ENCODE peak calls at places on chromosomes 12 and 14, in five cellular contexts. V is HCT116, O is A549, U is AG09309, N is brain microvascular endothelial cell. B is an unnamed sample.

GRCh38 chr12:121240484-121241202 is 30.7 kb downstream of the P2RX4 start:
- DNase-seq in V (no peak), O (no peak), U (no peak), N (peak; percentile 25), B (no peak)

GRCh38 chr12:24778486-24779304 is 170.2 kb downstream of the BCAT1 start:
- DNase-seq in V (no peak), O (peak; percentile 5), U (peak; percentile 17), N (peak; percentile 42), B (no peak)

GRCh38 chr12:30828686-30829085 is 73.9 kb upstream of the CAPRIN2 start:
- DNase-seq in V (no peak), O (no peak), U (no peak), N (no peak), B (no peak)

GRCh38 chr12:71045781-71046180 is 112.0 kb downstream of the TSPAN8 start:
- DNase-seq in V (no peak), O (no peak), U (no peak), N (peak; percentile 27), B (no peak)

GRCh38 chr12:42815068-42815467 is 225.5 kb upstream of the PRICKLE1 start:
- DNase-seq in V (no peak), O (no peak), U (no peak), N (no peak), B (no peak)

GRCh38 chr14:99524804-99525698 is 43.8 kb downstream of the CCNK start:
- DNase-seq in V (no peak), O (peak; percentile 64), U (no peak), N (peak; percentile 16), B (peak; percentile 37)

GRCh38 chr12:4526923-4527546 is 11.7 kb upstream of the RAD51AP1 start:
- DNase-seq in V (no peak), O (no peak), U (no peak), N (no peak), B (no peak)

GRCh38 chr12:31476437-31476836 is 114.5 kb downstream of the DENND5B start:
- DNase-seq in V (no peak), O (no peak), U (no peak), N (no peak), B (no peak)

GRCh38 chr12:121812320-121812871 is 8.6 kb downstream of the SETD1B start:
- DNase-seq in V (no peak), O (peak; percentile 92), U (no peak), N (peak; percentile 56), B (no peak)

GRCh38 chr12:105920161-105920684 is 218.5 kb downstream of the NUAK1 start:
- DNase-seq in V (no peak), O (no peak), U (no peak), N (no peak), B (no peak)

GRCh38 chr12:6605425-6606330 is 1.5 kb downstream of the CHD4 start:
- DNase-seq in V (no peak), O (peak; percentile 36), U (no peak), N (no peak), B (no peak)

GRCh38 chr14:42192659-42193425 is 586.2 kb downstream of the LRFN5 start:
- DNase-seq in V (peak; percentile 65), O (peak; percentile 17), U (peak; percentile 99), N (peak; percentile 60), B (peak; percentile 98)

GRCh38 chr12:86683568-86683991 is 427.4 kb upstream of the MGAT4C start:
- DNase-seq in V (no peak), O (no peak), U (no peak), N (peak; percentile 69), B (no peak)

GRCh38 chr12:6492838-6493579 is at the start of gene MRPL51:
- DNase-seq in V (peak; percentile 87), O (peak; percentile 96), U (peak; percentile 66), N (peak; percentile 94), B (peak; percentile 82)

GRCh38 chr14:58690801-58691516 is 53.2 kb downstream of the DACT1 start:
- DNase-seq in V (no peak), O (no peak), U (no peak), N (no peak), B (no peak)

GRCh38 chr12:59396941-59397340 is 198.9 kb upstream of the SLC16A7 start:
- DNase-seq in V (no peak), O (no peak), U (no peak), N (no peak), B (no peak)

GRCh38 chr14:72782182-72782508 is 111.8 kb downstream of the DPF3 start:
- DNase-seq in V (no peak), O (no peak), U (no peak), N (no peak), B (no peak)

GRCh38 chr12:26011099-26011498 is 52.6 kb downstream of the RASSF8 start:
- DNase-seq in V (no peak), O (no peak), U (peak; percentile 88), N (no peak), B (no peak)

GRCh38 chr14:67722293-67722692 is 20.6 kb downstream of the RDH12 start:
- DNase-seq in V (no peak), O (no peak), U (no peak), N (no peak), B (peak; percentile 46)

GRCh38 chr12:69929531-69929930 is 104.5 kb downstream of the MYRFL start:
- DNase-seq in V (no peak), O (no peak), U (no peak), N (peak; percentile 39), B (no peak)

GRCh38 chr12:79596719-79597350 is 93.9 kb downstream of the PAWR start:
- DNase-seq in V (no peak), O (no peak), U (no peak), N (no peak), B (no peak)

GRCh38 chr14:20415723-20416622 is 2.7 kb upstream of the TEP1 start:
- DNase-seq in V (peak; percentile 43), O (peak; percentile 44), U (no peak), N (peak; percentile 48), B (no peak)

GRCh38 chr14:55255185-55255584 is 16.0 kb upstream of the FBXO34 start:
- DNase-seq in V (no peak), O (no peak), U (no peak), N (no peak), B (no peak)

GRCh38 chr12:103503546-103504480 is 8.0 kb upstream of the C12orf42 start:
- DNase-seq in V (peak; percentile 16), O (no peak), U (no peak), N (no peak), B (peak; percentile 3)

GRCh38 chr12:6278439-6279255 is 31.8 kb upstream of the PLEKHG6 start:
- DNase-seq in V (no peak), O (peak; percentile 71), U (no peak), N (peak; percentile 48), B (no peak)

GRCh38 chr12:131218291-131219172 is 264.8 kb downstream of the ADGRD1 start:
- DNase-seq in V (no peak), O (no peak), U (no peak), N (no peak), B (no peak)

GRCh38 chr12:63319386-63319785 is 168.4 kb upstream of the AVPR1A start:
- DNase-seq in V (peak; percentile 39), O (peak; percentile 12), U (no peak), N (peak; percentile 56), B (no peak)

GRCh38 chr12:122116707-122117535 is 38.4 kb downstream of the MLXIP start:
- DNase-seq in V (no peak), O (no peak), U (no peak), N (no peak), B (no peak)

GRCh38 chr12:62600038-62600437 is 133.4 kb downstream of the MON2 start:
- DNase-seq in V (no peak), O (no peak), U (no peak), N (no peak), B (no peak)

GRCh38 chr12:53492830-53493609 is 6.2 kb downstream of the MAP3K12 start:
- DNase-seq in V (peak; percentile 64), O (peak; percentile 72), U (no peak), N (peak; percentile 84), B (peak; percentile 56)

GRCh38 chr12:34257093-34257492 is 234.8 kb downstream of the ALG10 start:
- DNase-seq in V (no peak), O (no peak), U (no peak), N (no peak), B (no peak)

GRCh38 chr14:53842938-53843337 is 113.7 kb downstream of the BMP4 start:
- DNase-seq in V (no peak), O (peak; percentile 50), U (peak; percentile 57), N (peak; percentile 86), B (no peak)

GRCh38 chr12:100793182-100793581 is 1.4 kb upstream of the ANO4 start:
- DNase-seq in V (peak; percentile 43), O (no peak), U (peak; percentile 29), N (no peak), B (no peak)

DNA sequence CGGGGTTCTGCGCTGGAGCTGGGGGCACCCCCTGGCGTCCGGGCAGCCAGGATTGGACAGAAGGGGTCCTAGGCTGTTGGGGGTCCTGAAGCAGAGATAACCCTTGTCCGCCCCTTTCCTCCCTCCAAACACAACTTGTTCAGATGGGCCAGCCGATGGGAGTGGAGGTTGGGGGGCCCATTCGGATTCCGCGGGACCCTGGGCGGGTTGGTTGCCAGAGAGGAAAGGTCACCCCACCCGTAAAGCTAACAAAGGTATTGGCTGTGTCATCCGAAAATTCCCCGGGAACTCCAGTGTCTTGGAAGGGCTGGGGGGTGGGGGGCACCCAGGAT is 1.3 kb downstream of the FAM222A start:
- DNase-seq in V (no peak), O (no peak), U (no peak), N (no peak), B (no peak)
- H3K4me3 ChIP-seq in V (peak overlapping the region; percentile 46), O (peak overlapping the region; percentile 52), U (no peak overlapping the region), N (no peak overlapping the region), B (peak overlapping the region; percentile 50)

DNA sequence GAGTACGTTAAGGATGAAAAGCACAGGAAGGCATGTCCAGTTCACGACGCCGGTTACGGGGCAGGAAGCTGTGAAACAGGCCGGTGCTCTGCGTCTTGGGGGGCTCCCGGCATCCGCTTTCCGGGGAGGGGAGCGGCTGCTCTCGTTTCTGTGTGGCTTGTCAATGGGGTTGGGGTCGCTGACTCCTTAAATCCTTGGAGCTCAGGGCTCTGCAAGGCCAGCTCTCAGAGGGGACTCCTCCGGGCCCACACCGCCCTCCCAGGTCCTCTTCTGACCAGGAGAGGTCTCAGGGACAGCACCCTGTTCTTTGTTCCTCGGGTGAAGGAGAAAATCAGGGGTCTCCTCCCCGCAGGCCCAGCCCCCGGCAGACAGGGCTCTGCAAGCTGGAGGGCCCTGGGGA is 78.1 kb downstream of the GALNT9 start:
- DNase-seq in V (no peak), O (no peak), U (no peak), N (no peak), B (no peak)
- TF ChIP-seq CTCF in V (no peak), O (no peak), U (no peak), N (no peak), B (no peak)

DNA sequence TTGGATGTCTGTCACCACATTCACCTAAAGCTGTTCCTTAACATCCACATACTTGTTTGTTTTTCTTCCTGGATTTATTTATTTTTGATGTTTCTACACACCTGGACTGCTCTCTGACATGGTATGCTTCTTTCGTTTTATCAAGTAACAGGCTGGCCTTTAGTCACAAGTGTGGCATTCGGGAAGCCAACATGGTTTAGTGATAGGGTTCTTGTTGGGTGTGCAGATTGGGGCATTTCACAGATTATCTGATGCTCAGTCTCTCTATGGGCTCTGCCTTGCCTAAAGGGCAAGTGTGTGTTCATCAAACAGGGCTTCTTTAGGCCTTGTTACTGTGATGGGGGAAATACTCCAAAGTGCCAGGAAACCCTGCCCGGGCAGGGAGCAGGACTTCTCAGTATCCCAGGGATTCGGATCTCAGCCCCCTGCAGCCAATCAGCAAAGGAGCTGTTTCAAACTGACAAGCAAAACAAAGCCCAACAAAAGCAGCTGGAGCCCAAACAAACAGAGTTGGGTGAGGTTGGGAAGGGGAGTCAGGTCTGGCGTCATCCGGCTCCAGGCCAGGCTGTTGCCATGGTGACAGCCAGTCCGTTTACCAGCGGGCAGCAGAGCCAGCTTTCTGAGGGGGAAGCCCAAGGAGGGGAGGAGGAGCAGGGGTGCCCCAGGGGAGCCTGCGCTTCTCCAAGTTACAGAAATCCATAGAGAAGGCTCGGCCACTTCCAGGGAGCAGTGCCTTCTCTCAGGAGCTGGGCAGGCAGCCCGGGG is 31.8 kb downstream of the FOS start:
- DNase-seq in V (no peak), O (peak; percentile 46), U (no peak), N (peak; percentile 90), B (no peak)
- H3K4me3 ChIP-seq in V (no peak overlapping the region), O (no peak overlapping the region), U (no peak overlapping the region), N (peak overlapping the region; percentile 23), B (no peak overlapping the region)

GRCh38 chr12:39692258-39692853 is 72.8 kb upstream of the ABCD2 start:
- DNase-seq in V (peak; percentile 0), O (no peak), U (no peak), N (no peak), B (no peak)
- TF ChIP-seq CTCF in V (no peak), O (peak; percentile 38), U (peak; percentile 9), N (no peak), B (peak; percentile 30)

B was measured in LNCaP clone FGC.